ENCODE peak calls at places on chromosomes 12 and 14, in six cellular contexts. One of them, this sample, is unnamed.

GRCh38 chr12:131895640-131896079 is 1.2 kb downstream of the ULK1 start:
- DNase-seq in neuronal stem cell: no peak
- DNase-seq in mesenchymal stem cell: peak
- DNase-seq in trophoblast cell: no peak
- DNase-seq in IMR-90: no peak
- DNase-seq in H1: no peak
- DNase-seq in this sample: no peak

GRCh38 chr12:93784339-93785086 is 107.3 kb downstream of the CRADD start:
- DNase-seq in neuronal stem cell: no peak
- DNase-seq in mesenchymal stem cell: peak
- DNase-seq in trophoblast cell: peak
- DNase-seq in IMR-90: peak
- DNase-seq in H1: no peak
- DNase-seq in this sample: peak

GRCh38 chr14:92956961-92957360 is 34.0 kb downstream of the CHGA start:
- DNase-seq in neuronal stem cell: no peak
- DNase-seq in mesenchymal stem cell: no peak
- DNase-seq in trophoblast cell: no peak
- DNase-seq in IMR-90: no peak
- DNase-seq in H1: no peak
- DNase-seq in this sample: no peak

GRCh38 chr14:35212471-35213142 is 79.6 kb upstream of the PSMA6 start:
- DNase-seq in neuronal stem cell: no peak
- DNase-seq in mesenchymal stem cell: no peak
- DNase-seq in trophoblast cell: no peak
- DNase-seq in IMR-90: no peak
- DNase-seq in H1: no peak
- DNase-seq in this sample: no peak

GRCh38 chr12:105363890-105364289 is 33.4 kb downstream of the C12orf75 start:
- DNase-seq in neuronal stem cell: no peak
- DNase-seq in mesenchymal stem cell: no peak
- DNase-seq in trophoblast cell: no peak
- DNase-seq in IMR-90: peak
- DNase-seq in H1: no peak
- DNase-seq in this sample: no peak

GRCh38 chr14:63910593-63911363 is 58.0 kb downstream of the SYNE2 start:
- DNase-seq in neuronal stem cell: no peak
- DNase-seq in mesenchymal stem cell: no peak
- DNase-seq in trophoblast cell: no peak
- DNase-seq in IMR-90: peak
- DNase-seq in H1: no peak
- DNase-seq in this sample: no peak

GRCh38 chr14:99562848-99563748 is 40.9 kb downstream of the CCDC85C start:
- DNase-seq in neuronal stem cell: peak
- DNase-seq in mesenchymal stem cell: peak
- DNase-seq in trophoblast cell: peak
- DNase-seq in IMR-90: peak
- DNase-seq in H1: peak
- DNase-seq in this sample: peak

GRCh38 chr12:120836119-120836684 is 68.0 kb downstream of the SPPL3 start:
- DNase-seq in neuronal stem cell: no peak
- DNase-seq in mesenchymal stem cell: no peak
- DNase-seq in trophoblast cell: no peak
- DNase-seq in IMR-90: no peak
- DNase-seq in H1: no peak
- DNase-seq in this sample: no peak

GRCh38 chr12:52307836-52308806 is 13.1 kb downstream of the KRT83 start:
- DNase-seq in neuronal stem cell: peak
- DNase-seq in mesenchymal stem cell: peak
- DNase-seq in trophoblast cell: peak
- DNase-seq in IMR-90: peak
- DNase-seq in H1: peak
- DNase-seq in this sample: peak

GRCh38 chr12:114339626-114340025 is 66.3 kb downstream of the TBX5 start:
- DNase-seq in neuronal stem cell: no peak
- DNase-seq in mesenchymal stem cell: no peak
- DNase-seq in trophoblast cell: no peak
- DNase-seq in IMR-90: peak
- DNase-seq in H1: no peak
- DNase-seq in this sample: no peak

GRCh38 chr14:37230551-37231194 is 32.9 kb downstream of the MIPOL1 start:
- DNase-seq in neuronal stem cell: peak
- DNase-seq in mesenchymal stem cell: peak
- DNase-seq in trophoblast cell: peak
- DNase-seq in IMR-90: peak
- DNase-seq in H1: no peak
- DNase-seq in this sample: peak

GRCh38 chr14:104425171-104425681 is 154.3 kb upstream of the C14orf180 start:
- DNase-seq in neuronal stem cell: no peak
- DNase-seq in mesenchymal stem cell: no peak
- DNase-seq in trophoblast cell: no peak
- DNase-seq in IMR-90: no peak
- DNase-seq in H1: no peak
- DNase-seq in this sample: no peak

GRCh38 chr12:124411291-124411878 is 116.5 kb downstream of the RFLNA start:
- DNase-seq in neuronal stem cell: no peak
- DNase-seq in mesenchymal stem cell: peak
- DNase-seq in trophoblast cell: no peak
- DNase-seq in IMR-90: peak
- DNase-seq in H1: no peak
- DNase-seq in this sample: no peak

GRCh38 chr12:97267803-97268202 is 194.8 kb upstream of the RMST start:
- DNase-seq in neuronal stem cell: no peak
- DNase-seq in mesenchymal stem cell: no peak
- DNase-seq in trophoblast cell: peak
- DNase-seq in IMR-90: no peak
- DNase-seq in H1: no peak
- DNase-seq in this sample: peak

DNA sequence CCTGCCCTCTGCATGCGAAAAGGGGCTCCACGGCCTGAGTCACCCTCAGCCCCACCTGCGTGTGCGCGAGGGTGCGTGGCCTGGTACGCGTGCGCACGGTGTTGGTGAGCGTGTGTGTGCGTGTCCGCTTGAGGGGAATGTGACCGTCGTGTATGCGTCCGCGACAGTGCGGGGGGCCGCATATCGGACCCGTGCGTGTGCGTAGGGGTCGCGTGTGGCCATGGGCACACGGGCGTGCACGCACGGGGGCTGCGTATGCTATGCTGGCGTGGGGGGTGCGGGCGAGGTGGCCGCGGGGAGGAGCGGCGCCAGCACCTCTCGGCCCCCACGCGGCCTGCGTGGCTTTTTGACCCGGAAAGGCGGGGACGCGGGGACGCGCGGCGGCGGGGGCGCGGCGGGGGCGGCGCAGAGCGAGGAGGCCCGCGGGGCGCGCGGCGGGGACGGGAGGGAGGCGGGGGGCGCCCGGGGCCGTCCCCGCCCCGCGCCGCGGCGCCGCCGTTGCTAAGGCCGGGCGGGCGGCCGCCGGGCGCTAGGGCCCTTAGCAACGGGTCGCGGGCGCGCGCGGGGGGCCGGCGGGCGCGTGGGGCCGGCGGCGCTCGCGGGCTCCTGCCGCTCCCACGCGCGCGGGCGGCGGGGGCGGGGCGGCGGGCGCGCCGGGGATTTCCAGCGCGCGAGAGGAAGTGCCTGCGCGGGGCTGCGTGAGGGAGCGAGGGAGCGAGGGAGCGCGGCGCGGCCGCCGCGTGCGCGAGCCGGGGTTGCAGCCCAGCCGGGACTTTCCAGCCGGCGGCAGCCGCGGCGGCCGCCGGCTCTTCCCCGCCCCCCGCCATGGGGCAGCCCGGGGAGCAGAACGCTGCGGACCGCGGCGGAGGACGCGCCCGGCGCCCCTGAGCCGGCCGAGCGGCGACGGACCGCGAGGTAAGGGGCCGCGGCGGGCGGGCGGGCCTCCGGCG is at the start of gene TRAF3:
- DNase-seq in neuronal stem cell: no peak
- DNase-seq in mesenchymal stem cell: peak
- DNase-seq in trophoblast cell: peak
- DNase-seq in IMR-90: peak
- DNase-seq in H1: no peak
- DNase-seq in this sample: no peak
- H3K27ac ChIP-seq in neuronal stem cell: peak
- H3K27ac ChIP-seq in mesenchymal stem cell: peak
- H3K27ac ChIP-seq in trophoblast cell: no peak
- H3K27ac ChIP-seq in IMR-90: peak
- H3K27ac ChIP-seq in H1: no peak
- H3K27ac ChIP-seq in this sample: no peak

GRCh38 chr12:43309845-43310405 is 242.1 kb downstream of the ADAMTS20 start:
- DNase-seq in neuronal stem cell: no peak
- DNase-seq in mesenchymal stem cell: peak
- DNase-seq in trophoblast cell: peak
- DNase-seq in IMR-90: peak
- DNase-seq in H1: no peak
- DNase-seq in this sample: no peak

GRCh38 chr12:43315961-43316360 is 236.0 kb downstream of the ADAMTS20 start:
- DNase-seq in neuronal stem cell: no peak
- DNase-seq in mesenchymal stem cell: no peak
- DNase-seq in trophoblast cell: no peak
- DNase-seq in IMR-90: peak
- DNase-seq in H1: no peak
- DNase-seq in this sample: no peak

GRCh38 chr12:43310596-43310995 is 241.4 kb downstream of the ADAMTS20 start:
- DNase-seq in neuronal stem cell: no peak
- DNase-seq in mesenchymal stem cell: no peak
- DNase-seq in trophoblast cell: peak
- DNase-seq in IMR-90: no peak
- DNase-seq in H1: no peak
- DNase-seq in this sample: no peak

GRCh38 chr12:43316506-43316905 is 235.5 kb downstream of the ADAMTS20 start:
- DNase-seq in neuronal stem cell: no peak
- DNase-seq in mesenchymal stem cell: peak
- DNase-seq in trophoblast cell: no peak
- DNase-seq in IMR-90: peak
- DNase-seq in H1: no peak
- DNase-seq in this sample: no peak

GRCh38 chr12:43312991-43313505 is 239.0 kb downstream of the ADAMTS20 start:
- DNase-seq in neuronal stem cell: no peak
- DNase-seq in mesenchymal stem cell: no peak
- DNase-seq in trophoblast cell: peak
- DNase-seq in IMR-90: no peak
- DNase-seq in H1: no peak
- DNase-seq in this sample: no peak
- H3K4me3 ChIP-seq in neuronal stem cell: no peak
- H3K4me3 ChIP-seq in mesenchymal stem cell: no peak
- H3K4me3 ChIP-seq in trophoblast cell: no peak
- H3K4me3 ChIP-seq in IMR-90: no peak
- H3K4me3 ChIP-seq in H1: no peak
- H3K4me3 ChIP-seq in this sample: no peak

GRCh38 chr12:55929306-55929791 is 1.6 kb upstream of the DGKA start:
- DNase-seq in neuronal stem cell: no peak
- DNase-seq in mesenchymal stem cell: no peak
- DNase-seq in trophoblast cell: no peak
- DNase-seq in IMR-90: no peak
- DNase-seq in H1: no peak
- DNase-seq in this sample: no peak

GRCh38 chr12:55926738-55927587 is 731 bp downstream of the PYM1 start:
- DNase-seq in neuronal stem cell: peak
- DNase-seq in mesenchymal stem cell: peak
- DNase-seq in trophoblast cell: peak
- DNase-seq in IMR-90: peak
- DNase-seq in H1: peak
- DNase-seq in this sample: peak

GRCh38 chr12:55925870-55926737 is 1.6 kb downstream of the PYM1 start:
- DNase-seq in neuronal stem cell: no peak
- DNase-seq in mesenchymal stem cell: no peak
- DNase-seq in trophoblast cell: no peak
- DNase-seq in IMR-90: no peak
- DNase-seq in H1: no peak
- DNase-seq in this sample: no peak

GRCh38 chr12:55925371-55925770 is 2.3 kb downstream of the PYM1 start:
- DNase-seq in neuronal stem cell: no peak
- DNase-seq in mesenchymal stem cell: no peak
- DNase-seq in trophoblast cell: no peak
- DNase-seq in IMR-90: no peak
- DNase-seq in H1: no peak
- DNase-seq in this sample: no peak

GRCh38 chr12:55927588-55928502 is at the start of gene PYM1:
- DNase-seq in neuronal stem cell: peak
- DNase-seq in mesenchymal stem cell: peak
- DNase-seq in trophoblast cell: peak
- DNase-seq in IMR-90: peak
- DNase-seq in H1: peak
- DNase-seq in this sample: peak
- H2BK5ac ChIP-seq in neuronal stem cell: peak
- H2BK5ac ChIP-seq in mesenchymal stem cell: peak
- H2BK5ac ChIP-seq in trophoblast cell: peak
- H2BK5ac ChIP-seq in IMR-90: peak
- H2BK5ac ChIP-seq in H1: peak
- H2BK5ac ChIP-seq in this sample: peak

GRCh38 chr12:122139266-122139665 is 34.8 kb downstream of the IL31 start:
- DNase-seq in neuronal stem cell: no peak
- DNase-seq in mesenchymal stem cell: no peak
- DNase-seq in trophoblast cell: no peak
- DNase-seq in IMR-90: no peak
- DNase-seq in H1: no peak
- DNase-seq in this sample: no peak

GRCh38 chr12:122141911-122142725 is 31.9 kb downstream of the IL31 start:
- DNase-seq in neuronal stem cell: no peak
- DNase-seq in mesenchymal stem cell: no peak
- DNase-seq in trophoblast cell: peak
- DNase-seq in IMR-90: no peak
- DNase-seq in H1: no peak
- DNase-seq in this sample: no peak

GRCh38 chr12:122138616-122139015 is 35.4 kb downstream of the IL31 start:
- DNase-seq in neuronal stem cell: no peak
- DNase-seq in mesenchymal stem cell: no peak
- DNase-seq in trophoblast cell: no peak
- DNase-seq in IMR-90: no peak
- DNase-seq in H1: no peak
- DNase-seq in this sample: no peak

GRCh38 chr12:122139941-122140340 is 34.1 kb downstream of the IL31 start:
- DNase-seq in neuronal stem cell: no peak
- DNase-seq in mesenchymal stem cell: no peak
- DNase-seq in trophoblast cell: no peak
- DNase-seq in IMR-90: no peak
- DNase-seq in H1: no peak
- DNase-seq in this sample: no peak

DNA sequence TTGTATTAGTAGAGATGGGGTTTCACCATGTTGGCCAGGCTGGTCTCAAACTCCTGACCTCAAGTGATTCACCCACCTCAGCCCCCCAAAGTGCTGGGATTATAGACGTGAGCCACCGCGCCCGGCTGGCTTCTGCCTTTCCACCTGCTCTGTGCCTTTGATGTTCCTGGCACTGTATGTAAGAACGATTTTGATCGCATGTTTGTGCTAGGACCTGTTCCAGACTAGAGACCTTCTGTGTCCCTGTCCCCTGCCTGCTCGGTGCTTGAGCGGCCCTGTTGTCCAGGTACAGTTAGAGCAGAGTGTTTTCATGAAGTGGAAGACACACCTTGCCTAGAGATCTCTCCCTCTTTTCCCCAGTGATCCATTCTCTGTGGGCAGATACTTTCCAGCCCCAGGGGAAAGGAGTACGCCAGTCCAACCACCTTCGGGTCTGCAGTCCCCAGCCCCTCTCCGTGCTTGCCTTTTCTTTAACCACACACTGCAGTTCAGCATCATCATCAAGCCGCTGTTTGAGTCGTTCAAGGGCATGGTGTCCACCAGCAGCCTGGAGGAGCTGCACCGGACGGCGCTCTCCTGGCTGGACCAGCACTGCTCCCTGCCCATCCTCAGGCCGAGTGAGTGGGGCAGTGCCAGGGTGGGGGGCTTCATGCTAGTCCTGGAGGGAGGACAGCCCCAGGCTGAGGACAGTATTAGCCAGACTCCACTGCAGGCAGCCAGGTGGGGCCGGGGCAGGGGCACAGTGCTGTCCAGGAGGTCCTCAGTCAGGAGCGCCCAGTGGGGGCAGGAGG is 33.4 kb downstream of the IL31 start:
- DNase-seq in neuronal stem cell: no peak
- DNase-seq in mesenchymal stem cell: no peak
- DNase-seq in trophoblast cell: no peak
- DNase-seq in IMR-90: no peak
- DNase-seq in H1: no peak
- DNase-seq in this sample: no peak
- H3K27ac ChIP-seq in neuronal stem cell: no peak
- H3K27ac ChIP-seq in mesenchymal stem cell: no peak
- H3K27ac ChIP-seq in trophoblast cell: no peak
- H3K27ac ChIP-seq in IMR-90: no peak
- H3K27ac ChIP-seq in H1: no peak
- H3K27ac ChIP-seq in this sample: no peak